ENCODE peak calls at places on chromosomes 6 and 20, in six cellular contexts. One of them, this sample, is unnamed.

GRCh38 chr6:43436577-43437282 is 9.4 kb downstream of the ABCC10 start:
- DNase-seq in AG04449: peak
- DNase-seq in left lung: no peak
- DNase-seq in astrocyte of the spinal cord: peak
- DNase-seq in choroid plexus epithelial cell: peak
- DNase-seq in ovary: peak
- DNase-seq in this sample: no peak

GRCh38 chr6:4666886-4667513 is 109.2 kb upstream of the CDYL start:
- DNase-seq in left lung: no peak
- DNase-seq in ovary: no peak
- DNase-seq in choroid plexus epithelial cell: no peak
- DNase-seq in AG04449: no peak
- DNase-seq in astrocyte of the spinal cord: no peak
- DNase-seq in this sample: no peak

GRCh38 chr6:33980176-33980805 is 165.6 kb downstream of the GRM4 start:
- DNase-seq in ovary: no peak
- DNase-seq in AG04449: no peak
- DNase-seq in choroid plexus epithelial cell: no peak
- DNase-seq in astrocyte of the spinal cord: no peak
- DNase-seq in left lung: no peak
- DNase-seq in this sample: no peak

GRCh38 chr6:128209771-128210170 is 308.9 kb upstream of the THEMIS start:
- DNase-seq in choroid plexus epithelial cell: peak
- DNase-seq in ovary: no peak
- DNase-seq in astrocyte of the spinal cord: peak
- DNase-seq in left lung: no peak
- DNase-seq in AG04449: peak
- DNase-seq in this sample: no peak

GRCh38 chr6:106731843-106732160 is 102.4 kb downstream of the QRSL1 start:
- DNase-seq in left lung: no peak
- DNase-seq in AG04449: no peak
- DNase-seq in choroid plexus epithelial cell: no peak
- DNase-seq in astrocyte of the spinal cord: no peak
- DNase-seq in ovary: no peak
- DNase-seq in this sample: no peak

GRCh38 chr6:157269261-157269794 is 54.0 kb downstream of the TMEM242 start:
- DNase-seq in left lung: peak
- DNase-seq in choroid plexus epithelial cell: peak
- DNase-seq in ovary: peak
- DNase-seq in AG04449: no peak
- DNase-seq in astrocyte of the spinal cord: peak
- DNase-seq in this sample: peak

GRCh38 chr6:144262470-144263369 is 22.4 kb upstream of the UTRN start:
- DNase-seq in choroid plexus epithelial cell: no peak
- DNase-seq in astrocyte of the spinal cord: no peak
- DNase-seq in left lung: no peak
- DNase-seq in ovary: no peak
- DNase-seq in AG04449: no peak
- DNase-seq in this sample: no peak

GRCh38 chr6:35719407-35719829 is 17.4 kb upstream of the ARMC12 start:
- DNase-seq in ovary: peak
- DNase-seq in choroid plexus epithelial cell: no peak
- DNase-seq in left lung: no peak
- DNase-seq in AG04449: no peak
- DNase-seq in astrocyte of the spinal cord: no peak
- DNase-seq in this sample: no peak

GRCh38 chr6:117550618-117551242 is 51.6 kb downstream of the GOPC start:
- DNase-seq in left lung: no peak
- DNase-seq in choroid plexus epithelial cell: peak
- DNase-seq in ovary: no peak
- DNase-seq in astrocyte of the spinal cord: no peak
- DNase-seq in AG04449: no peak
- DNase-seq in this sample: no peak

GRCh38 chr6:117550078-117550600 is 52.2 kb downstream of the GOPC start:
- DNase-seq in AG04449: no peak
- DNase-seq in choroid plexus epithelial cell: no peak
- DNase-seq in astrocyte of the spinal cord: no peak
- DNase-seq in ovary: no peak
- DNase-seq in left lung: no peak
- DNase-seq in this sample: no peak

GRCh38 chr6:117549606-117550005 is 52.7 kb downstream of the GOPC start:
- DNase-seq in astrocyte of the spinal cord: no peak
- DNase-seq in AG04449: no peak
- DNase-seq in left lung: no peak
- DNase-seq in ovary: no peak
- DNase-seq in choroid plexus epithelial cell: no peak
- DNase-seq in this sample: no peak

GRCh38 chr6:117547688-117548621 is 54.4 kb downstream of the GOPC start:
- DNase-seq in astrocyte of the spinal cord: peak
- DNase-seq in left lung: peak
- DNase-seq in choroid plexus epithelial cell: peak
- DNase-seq in ovary: peak
- DNase-seq in AG04449: no peak
- DNase-seq in this sample: no peak

DNA sequence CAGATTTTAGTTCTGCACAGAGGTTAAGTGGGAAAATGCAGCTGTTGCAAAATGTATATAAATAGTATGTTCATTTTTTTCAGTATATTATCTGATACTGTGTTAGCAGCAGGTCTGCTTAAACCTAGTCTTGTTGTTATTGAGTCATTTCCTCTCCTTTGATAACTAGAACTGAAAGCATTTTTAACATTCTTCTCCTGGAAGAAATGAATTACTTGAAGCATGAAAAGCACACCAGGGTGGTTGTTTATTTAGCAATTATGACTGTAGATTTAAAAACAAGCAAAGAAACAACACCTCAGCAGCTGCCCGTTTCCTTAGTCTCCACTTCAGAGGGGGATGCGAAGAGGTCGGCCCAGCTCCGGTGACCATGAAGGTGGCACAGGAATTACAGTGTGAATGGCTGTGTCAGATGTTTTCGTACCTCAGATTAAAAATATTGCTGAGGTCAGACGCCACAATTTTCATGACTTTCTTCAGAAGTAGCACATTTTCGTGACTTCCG is 53.5 kb downstream of the GOPC start:
- DNase-seq in AG04449: no peak
- DNase-seq in choroid plexus epithelial cell: peak
- DNase-seq in astrocyte of the spinal cord: peak
- DNase-seq in ovary: no peak
- DNase-seq in left lung: no peak
- DNase-seq in this sample: no peak
- H3K4me3 ChIP-seq in AG04449: no peak
- H3K4me3 ChIP-seq in choroid plexus epithelial cell: peak
- H3K4me3 ChIP-seq in astrocyte of the spinal cord: peak
- H3K4me3 ChIP-seq in ovary: no peak
- H3K4me3 ChIP-seq in left lung: no peak
- H3K4me3 ChIP-seq in this sample: no peak

GRCh38 chr6:27872634-27873028 is 39.6 kb downstream of the OR2B2 start:
- DNase-seq in choroid plexus epithelial cell: no peak
- DNase-seq in ovary: no peak
- DNase-seq in astrocyte of the spinal cord: no peak
- DNase-seq in left lung: no peak
- DNase-seq in AG04449: no peak
- DNase-seq in this sample: no peak

GRCh38 chr6:27867941-27868705 is 44.1 kb downstream of the OR2B2 start:
- DNase-seq in AG04449: no peak
- DNase-seq in choroid plexus epithelial cell: peak
- DNase-seq in astrocyte of the spinal cord: peak
- DNase-seq in left lung: no peak
- DNase-seq in ovary: no peak
- DNase-seq in this sample: no peak

GRCh38 chr6:27870486-27870885 is 41.7 kb downstream of the OR2B2 start:
- DNase-seq in ovary: no peak
- DNase-seq in AG04449: no peak
- DNase-seq in astrocyte of the spinal cord: no peak
- DNase-seq in left lung: no peak
- DNase-seq in choroid plexus epithelial cell: no peak
- DNase-seq in this sample: no peak

GRCh38 chr6:27871919-27872633 is 40.1 kb downstream of the OR2B2 start:
- DNase-seq in AG04449: peak
- DNase-seq in choroid plexus epithelial cell: peak
- DNase-seq in ovary: peak
- DNase-seq in left lung: peak
- DNase-seq in astrocyte of the spinal cord: peak
- DNase-seq in this sample: peak

DNA sequence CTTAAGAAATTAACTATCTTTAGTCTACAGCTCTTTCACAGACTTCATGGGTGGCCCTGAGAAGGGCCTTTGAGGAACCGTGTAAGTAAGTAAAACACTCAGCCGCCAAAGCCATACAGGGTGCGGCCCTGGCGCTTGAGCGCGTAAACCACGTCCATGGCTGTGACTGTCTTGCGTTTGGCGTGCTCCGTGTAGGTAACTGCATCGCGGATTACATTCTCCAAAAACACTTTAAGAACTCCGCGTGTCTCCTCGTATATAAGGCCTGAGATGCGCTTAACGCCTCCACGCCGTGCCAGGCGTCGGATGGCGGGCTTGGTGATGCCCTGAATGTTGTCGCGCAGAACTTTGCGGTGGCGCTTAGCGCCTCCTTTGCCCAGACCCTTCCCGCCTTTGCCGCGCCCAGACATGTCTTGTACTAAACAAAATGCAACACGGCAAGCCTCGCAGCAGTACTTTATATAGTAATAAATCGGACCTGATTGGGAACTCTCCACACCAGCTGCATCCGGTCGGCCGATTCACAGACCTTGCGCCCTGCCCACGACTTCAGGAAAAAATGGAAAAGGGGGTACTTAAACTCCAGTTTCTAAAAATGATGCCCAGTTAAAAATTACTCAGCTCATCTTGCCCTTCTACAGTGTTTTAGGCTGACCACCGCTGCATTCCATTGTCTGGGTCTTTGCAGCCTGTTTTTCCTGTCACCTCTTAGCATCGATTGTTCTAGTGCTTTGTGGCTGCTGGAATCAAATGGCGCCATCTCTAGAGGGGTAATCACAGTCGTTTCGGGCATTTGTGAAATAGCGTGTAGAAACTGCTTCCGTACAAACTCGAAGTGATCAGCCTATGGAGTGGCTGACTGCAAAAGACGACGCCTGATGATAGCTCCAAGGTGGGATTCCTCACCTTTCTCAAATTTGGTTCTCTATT is 38.8 kb downstream of the OR2B2 start:
- DNase-seq in choroid plexus epithelial cell: peak
- DNase-seq in ovary: no peak
- DNase-seq in left lung: peak
- DNase-seq in astrocyte of the spinal cord: peak
- DNase-seq in AG04449: no peak
- DNase-seq in this sample: no peak
- TF ChIP-seq CTCF in choroid plexus epithelial cell: peak
- TF ChIP-seq CTCF in ovary: no peak
- TF ChIP-seq CTCF in left lung: no peak
- TF ChIP-seq CTCF in astrocyte of the spinal cord: no peak
- TF ChIP-seq CTCF in AG04449: no peak
- TF ChIP-seq CTCF in this sample: no peak

GRCh38 chr6:110563711-110564110 is 87.3 kb upstream of the SLC22A16 start:
- DNase-seq in left lung: no peak
- DNase-seq in AG04449: no peak
- DNase-seq in ovary: no peak
- DNase-seq in choroid plexus epithelial cell: no peak
- DNase-seq in astrocyte of the spinal cord: no peak
- DNase-seq in this sample: no peak

GRCh38 chr6:110564703-110565421 is 88.4 kb upstream of the SLC22A16 start:
- DNase-seq in choroid plexus epithelial cell: no peak
- DNase-seq in AG04449: no peak
- DNase-seq in ovary: no peak
- DNase-seq in left lung: no peak
- DNase-seq in astrocyte of the spinal cord: no peak
- DNase-seq in this sample: no peak

GRCh38 chr6:110567957-110568696 is 91.7 kb upstream of the SLC22A16 start:
- DNase-seq in choroid plexus epithelial cell: no peak
- DNase-seq in left lung: no peak
- DNase-seq in AG04449: no peak
- DNase-seq in astrocyte of the spinal cord: no peak
- DNase-seq in ovary: no peak
- DNase-seq in this sample: no peak

GRCh38 chr6:110562316-110562915 is 86.0 kb upstream of the SLC22A16 start:
- DNase-seq in choroid plexus epithelial cell: no peak
- DNase-seq in left lung: no peak
- DNase-seq in AG04449: no peak
- DNase-seq in ovary: no peak
- DNase-seq in astrocyte of the spinal cord: no peak
- DNase-seq in this sample: no peak

DNA sequence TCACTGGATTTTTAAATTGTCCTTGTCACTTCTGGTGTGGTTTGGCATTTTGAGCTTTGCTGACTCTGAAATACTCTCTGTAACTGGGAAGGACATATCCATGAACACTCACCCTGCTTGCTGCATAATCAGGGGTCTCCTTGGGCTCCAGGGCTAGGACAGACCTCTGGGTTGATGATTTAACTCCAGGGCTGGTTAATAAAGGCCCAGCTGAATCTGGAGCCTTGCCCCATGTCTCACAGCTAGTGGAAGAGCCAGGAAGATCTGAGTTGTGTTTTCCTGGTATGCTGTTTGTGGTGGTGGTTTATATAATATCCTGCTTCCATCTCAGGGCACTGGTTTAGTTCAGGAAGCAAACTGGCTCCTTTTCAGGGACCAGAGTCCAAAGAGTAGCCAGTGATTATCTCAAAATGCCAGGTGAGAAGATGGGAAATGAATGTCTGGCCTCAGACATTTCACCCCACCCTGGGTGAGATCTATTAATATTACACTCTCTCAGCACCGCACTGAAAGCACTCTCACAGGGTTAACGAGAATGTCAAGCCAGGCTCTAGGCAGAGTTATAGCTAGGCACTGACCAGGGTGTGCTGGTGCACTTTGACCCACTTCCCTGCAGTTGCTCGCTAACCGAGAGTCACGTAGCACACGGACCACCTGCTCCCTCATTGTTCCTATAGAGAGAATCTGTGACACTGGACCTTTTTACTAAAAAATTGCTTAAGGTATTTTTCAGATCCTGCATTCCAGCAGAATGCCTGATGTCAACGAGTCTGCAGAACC is 90.1 kb upstream of the SLC22A16 start:
- DNase-seq in AG04449: no peak
- DNase-seq in astrocyte of the spinal cord: no peak
- DNase-seq in left lung: no peak
- DNase-seq in ovary: no peak
- DNase-seq in choroid plexus epithelial cell: no peak
- DNase-seq in this sample: no peak
- H3K4me3 ChIP-seq in AG04449: no peak
- H3K4me3 ChIP-seq in astrocyte of the spinal cord: no peak
- H3K4me3 ChIP-seq in left lung: no peak
- H3K4me3 ChIP-seq in ovary: no peak
- H3K4me3 ChIP-seq in choroid plexus epithelial cell: no peak
- H3K4me3 ChIP-seq in this sample: no peak

GRCh38 chr20:44716309-44717106 is 1.3 kb downstream of the CCN5 start:
- DNase-seq in astrocyte of the spinal cord: no peak
- DNase-seq in ovary: no peak
- DNase-seq in choroid plexus epithelial cell: no peak
- DNase-seq in AG04449: no peak
- DNase-seq in left lung: no peak
- DNase-seq in this sample: no peak

GRCh38 chr20:44714701-44715494 is at the start of gene CCN5:
- DNase-seq in choroid plexus epithelial cell: peak
- DNase-seq in left lung: peak
- DNase-seq in ovary: peak
- DNase-seq in astrocyte of the spinal cord: peak
- DNase-seq in AG04449: no peak
- DNase-seq in this sample: no peak

GRCh38 chr20:44714102-44714700 is 968 bp upstream of the CCN5 start:
- DNase-seq in choroid plexus epithelial cell: no peak
- DNase-seq in AG04449: no peak
- DNase-seq in astrocyte of the spinal cord: no peak
- DNase-seq in ovary: no peak
- DNase-seq in left lung: no peak
- DNase-seq in this sample: no peak

GRCh38 chr20:44717986-44718385 is 2.8 kb downstream of the CCN5 start:
- DNase-seq in left lung: no peak
- DNase-seq in ovary: no peak
- DNase-seq in astrocyte of the spinal cord: no peak
- DNase-seq in choroid plexus epithelial cell: no peak
- DNase-seq in AG04449: no peak
- DNase-seq in this sample: no peak

GRCh38 chr20:44715495-44716308 is 533 bp downstream of the CCN5 start:
- DNase-seq in ovary: no peak
- DNase-seq in astrocyte of the spinal cord: no peak
- DNase-seq in left lung: no peak
- DNase-seq in choroid plexus epithelial cell: no peak
- DNase-seq in AG04449: no peak
- DNase-seq in this sample: no peak
- TF ChIP-seq CTCF in ovary: no peak
- TF ChIP-seq CTCF in astrocyte of the spinal cord: no peak
- TF ChIP-seq CTCF in left lung: no peak
- TF ChIP-seq CTCF in choroid plexus epithelial cell: no peak
- TF ChIP-seq CTCF in AG04449: no peak
- TF ChIP-seq CTCF in this sample: no peak